ENCODE peak calls at places on chromosomes 11 and 22, in five cellular contexts. E is suprapubic skin, D is tibial artery, R is neuronal stem cell, X is Panc1. F is an unnamed sample.

GRCh38 chr11:85875505-85875904 is 20.3 kb downstream of the CCDC83 start:
- DNase-seq in E (no peak), X (peak; percentile 65), D (no peak), R (no peak), F (no peak)

GRCh38 chr11:67418476-67419281 is 3.2 kb downstream of the CARNS1 start:
- DNase-seq in R (no peak), D (no peak), E (no peak), X (no peak), F (peak; percentile 35)

GRCh38 chr11:74057251-74058151 is 48.6 kb upstream of the UCP3 start:
- DNase-seq in R (no peak), X (no peak), D (no peak), E (no peak), F (peak; percentile 10)

GRCh38 chr11:70203749-70204465 is 811 bp downstream of the FADD start:
- DNase-seq in D (peak; percentile 62), R (no peak), E (no peak), X (peak; percentile 57), F (peak; percentile 53)

GRCh38 chr11:102115557-102115956 is 5.3 kb downstream of the YAP1 start:
- DNase-seq in R (peak; percentile 45), D (no peak), X (no peak), E (no peak), F (peak; percentile 6)

GRCh38 chr11:65448074-65448417 is 25.4 kb downstream of the NEAT1 start:
- DNase-seq in X (no peak), E (no peak), R (no peak), D (no peak), F (no peak)

GRCh38 chr11:68076371-68077042 is 37.7 kb downstream of the TCIRG1 start:
- DNase-seq in R (no peak), E (no peak), D (no peak), X (no peak), F (no peak)

GRCh38 chr22:39292002-39292401 is 27.4 kb downstream of the RPL3 start:
- DNase-seq in E (no peak), D (no peak), X (no peak), R (no peak), F (peak; percentile 33)

GRCh38 chr22:36395922-36396321 is 8.2 kb upstream of the MYH9 start:
- DNase-seq in D (no peak), E (no peak), R (no peak), X (no peak), F (no peak)

GRCh38 chr11:93648168-93648567 is 13.3 kb upstream of the CEP295 start:
- DNase-seq in R (no peak), X (no peak), E (no peak), D (no peak), F (peak; percentile 11)

GRCh38 chr11:61709572-61709971 is 29.4 kb downstream of the DAGLA start:
- DNase-seq in E (no peak), X (no peak), R (no peak), D (no peak), F (no peak)

GRCh38 chr11:130775306-130776043 is 140.8 kb downstream of the SNX19 start:
- DNase-seq in D (no peak), E (no peak), R (no peak), X (no peak), F (no peak)

GRCh38 chr22:49417833-49418232 is 409.8 kb downstream of the BRD1 start:
- DNase-seq in E (no peak), R (no peak), D (no peak), X (no peak), F (no peak)

GRCh38 chr22:36323182-36323854 is 64.4 kb downstream of the MYH9 start:
- DNase-seq in R (no peak), X (no peak), D (peak; percentile 85), E (no peak), F (no peak)

GRCh38 chr22:37258810-37259472 is 14.9 kb upstream of the RAC2 start:
- DNase-seq in E (no peak), D (no peak), X (no peak), R (no peak), F (no peak)

GRCh38 chr11:75801362-75802021 is 13.5 kb upstream of the UVRAG start:
- DNase-seq in D (peak; percentile 44), X (no peak), E (no peak), R (no peak), F (no peak)

GRCh38 chr11:125251956-125252355 is 87.4 kb downstream of the PKNOX2 start:
- DNase-seq in X (no peak), D (no peak), R (no peak), E (no peak), F (no peak)

GRCh38 chr11:57357827-57358226 is 19.7 kb downstream of the P2RX3 start:
- DNase-seq in D (no peak), E (no peak), X (no peak), R (no peak), F (no peak)

GRCh38 chr22:39984006-39984405 is 10.7 kb upstream of the FAM83F start:
- DNase-seq in D (no peak), E (no peak), R (no peak), X (no peak), F (no peak)

GRCh38 chr22:41285441-41285819 is 557 bp downstream of the RANGAP1 start:
- DNase-seq in D (peak; percentile 23), R (peak; percentile 37), X (no peak), E (no peak), F (peak; percentile 63)
- H3K4me1 ChIP-seq in D (peaks cover 23% of the 10 kb centered on the region), R (peaks cover 5% of the 10 kb centered on the region), X (peaks cover 44% of the 10 kb centered on the region), E (peaks cover 49% of the 10 kb centered on the region), F (peaks cover 9% of the 10 kb centered on the region)

GRCh38 chr11:3824714-3825472 is 15.9 kb downstream of the RHOG start:
- DNase-seq in X (no peak), D (peak; percentile 52), E (peak; percentile 81), R (no peak), F (no peak)
- H3K27ac ChIP-seq in X (no peak overlapping the region), D (no peak overlapping the region), E (no peak overlapping the region), R (no peak overlapping the region), F (no peak overlapping the region)

GRCh38 chr11:72436667-72437066 is 2.3 kb upstream of the CLPB start:
- DNase-seq in E (no peak), D (no peak), R (no peak), X (no peak), F (peak; percentile 82)

GRCh38 chr11:72430743-72431570 is 3.4 kb downstream of the CLPB start:
- DNase-seq in R (no peak), E (peak; percentile 57), X (no peak), D (no peak), F (peak; percentile 66)

GRCh38 chr11:72431846-72432245 is 2.5 kb downstream of the CLPB start:
- DNase-seq in R (no peak), D (no peak), X (no peak), E (no peak), F (no peak)

GRCh38 chr11:72432347-72433287 is 1.7 kb downstream of the CLPB start:
- DNase-seq in D (no peak), X (no peak), R (no peak), E (peak; percentile 13), F (no peak)

GRCh38 chr11:72433455-72434061 is 773 bp downstream of the CLPB start:
- DNase-seq in R (no peak), E (peak; percentile 78), D (no peak), X (no peak), F (no peak)
- H3K4me1 ChIP-seq in R (no peaks in the 10 kb centered on the region), E (peaks cover 26% of the 10 kb centered on the region), D (peaks cover 15% of the 10 kb centered on the region), X (peaks cover 5% of the 10 kb centered on the region), F (peaks cover 19% of the 10 kb centered on the region)

GRCh38 chr22:17194213-17194612 is 25.0 kb downstream of the ADA2 start:
- DNase-seq in R (no peak), D (no peak), X (no peak), E (no peak), F (peak; percentile 60)

GRCh38 chr22:17190702-17191101 is 28.5 kb downstream of the ADA2 start:
- DNase-seq in D (no peak), X (no peak), E (no peak), R (no peak), F (no peak)

GRCh38 chr22:17192186-17192585 is 27.0 kb downstream of the ADA2 start:
- DNase-seq in E (no peak), X (no peak), D (no peak), R (no peak), F (no peak)

GRCh38 chr22:17191163-17191562 is 28.1 kb downstream of the ADA2 start:
- DNase-seq in D (no peak), R (no peak), X (no peak), E (no peak), F (no peak)
- H3K27ac ChIP-seq in D (no peak overlapping the region), R (no peak overlapping the region), X (no peak overlapping the region), E (no peak overlapping the region), F (no peak overlapping the region)

GRCh38 chr11:96157517-96157873 is 185.5 kb downstream of the MAML2 start:
- DNase-seq in R (no peak), D (no peak), E (no peak), X (no peak), F (no peak)
- H3K4me1 ChIP-seq in R (peaks cover 27% of the 10 kb centered on the region), D (peaks cover 73% of the 10 kb centered on the region), E (peaks cover 61% of the 10 kb centered on the region), X (peaks cover 6% of the 10 kb centered on the region), F (peaks cover 25% of the 10 kb centered on the region)

GRCh38 chr11:853682-854448 is 11.2 kb downstream of the TSPAN4 start:
- DNase-seq in D (no peak), R (no peak), E (no peak), X (no peak), F (no peak)
- H3K27ac ChIP-seq in D (no peak overlapping the region), R (no peak overlapping the region), E (no peak overlapping the region), X (no peak overlapping the region), F (no peak overlapping the region)

DNA sequence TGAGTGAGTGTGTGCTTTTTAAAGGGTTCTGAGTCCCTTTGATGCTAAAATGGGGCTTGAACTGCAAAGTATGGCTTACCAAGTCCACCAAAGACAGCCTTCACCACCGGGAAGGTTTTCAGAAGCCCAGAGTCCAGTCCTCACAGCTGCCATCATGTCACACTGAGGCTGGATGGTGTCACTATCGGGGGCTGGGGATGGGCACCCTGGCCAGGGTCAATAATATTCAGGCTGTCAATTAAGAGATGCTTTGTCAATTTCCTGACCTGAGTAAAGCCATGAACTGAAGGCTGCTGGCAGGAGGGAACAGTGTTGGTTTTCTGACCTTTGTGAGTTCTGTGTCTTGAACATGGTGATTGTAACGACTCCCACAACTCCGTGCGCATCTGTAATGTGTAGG is 373.0 kb upstream of the B3GAT1 start:
- DNase-seq in R (no peak), E (no peak), D (no peak), X (no peak), F (no peak)
- H3K4me1 ChIP-seq in R (no peaks in the 10 kb centered on the region), E (no peaks in the 10 kb centered on the region), D (peaks cover 24% of the 10 kb centered on the region), X (no peaks in the 10 kb centered on the region), F (no peaks in the 10 kb centered on the region)

GRCh38 chr11:80702264-80702663 is 1261.4 kb upstream of the TENM4 start:
- DNase-seq in R (no peak), X (no peak), E (no peak), D (no peak), F (no peak)

GRCh38 chr11:80700386-80700785 is 1259.6 kb upstream of the TENM4 start:
- DNase-seq in R (no peak), D (no peak), E (no peak), X (no peak), F (no peak)

GRCh38 chr11:80694385-80694784 is 1253.6 kb upstream of the TENM4 start:
- DNase-seq in X (no peak), E (no peak), D (no peak), R (no peak), F (no peak)

GRCh38 chr11:80698646-80699045 is 1257.8 kb upstream of the TENM4 start:
- DNase-seq in R (no peak), X (no peak), E (no peak), D (no peak), F (no peak)
- H3K27ac ChIP-seq in R (no peak overlapping the region), X (peak overlapping the region; percentile 82), E (no peak overlapping the region), D (no peak overlapping the region), F (no peak overlapping the region)